ENCODE peak calls at places on chromosome 18, in nine cellular contexts. E is stimulated activated CD4-positive, alpha-beta T cell treated with anti-CD3 and anti-CD28 coated beads, Interleukin-12 subunit alpha, Interleukin-12 subunit beta, amount 100 ng/mL, for 4 hours; Q is NCI-H774; I is HT1080; C is NCI-H510A; H is right cardiac atrium; F is stimulated activated CD8-positive, alpha-beta memory T cell treated with anti-CD3 and anti-CD28 coated beads, Interleukin-2, amount 100 ng/mL, for 48 hours; L is GM04504; S is IMR-90. K is an unnamed sample.

GRCh38 chr18:67710639-67711038 is 194.1 kb upstream of the DSEL start:
- DNase-seq in Q (no peak), H (no peak), E (no peak), C (no peak), I (no peak), S (no peak), L (no peak), F (no peak), K (no peak)

GRCh38 chr18:74373428-74373827 is 57.8 kb downstream of the C18orf63 start:
- DNase-seq in Q (no peak), S (no peak), E (no peak), I (no peak), F (no peak), H (no peak), C (no peak), L (no peak), K (no peak)

GRCh38 chr18:22505136-22505535 is 87.4 kb upstream of the CTAGE1 start:
- DNase-seq in S (peak; percentile 32), H (no peak), E (no peak), I (peak; percentile 15), L (peak; percentile 39), F (no peak), C (no peak), Q (no peak), K (no peak)

GRCh38 chr18:74977041-74977440 is 231.9 kb downstream of the PTGR3 start:
- DNase-seq in H (no peak), E (no peak), C (no peak), Q (no peak), F (no peak), L (no peak), S (peak; percentile 41), I (no peak), K (no peak)

GRCh38 chr18:76889086-76889699 is 66.8 kb downstream of the ZNF236 start:
- DNase-seq in L (no peak), E (no peak), C (no peak), F (no peak), S (no peak), H (no peak), I (no peak), Q (no peak), K (no peak)

GRCh38 chr18:42068030-42068429 is 113.0 kb downstream of the PIK3C3 start:
- DNase-seq in I (no peak), H (no peak), E (no peak), C (no peak), F (no peak), Q (no peak), S (no peak), L (no peak), K (no peak)

GRCh38 chr18:28065031-28065792 is 111.7 kb downstream of the CDH2 start:
- DNase-seq in H (no peak), Q (no peak), L (peak; percentile 74), I (peak; percentile 88), C (no peak), E (no peak), S (peak; percentile 94), F (no peak), K (no peak)

GRCh38 chr18:50441518-50441917 is 66.7 kb downstream of the SKA1 start:
- DNase-seq in E (no peak), I (no peak), H (no peak), C (no peak), L (no peak), S (no peak), F (no peak), Q (no peak), K (no peak)

GRCh38 chr18:78918707-78919106 is 60.9 kb upstream of the SALL3 start:
- DNase-seq in S (no peak), Q (no peak), L (no peak), I (no peak), C (no peak), E (no peak), F (no peak), H (no peak), K (no peak)

GRCh38 chr18:58336605-58337004 is 292.3 kb downstream of the ALPK2 start:
- DNase-seq in I (peak; percentile 59), F (no peak), L (no peak), Q (no peak), S (peak; percentile 65), E (no peak), H (no peak), C (no peak), K (no peak)